ENCODE peak calls at places on chromosomes 7 and 10, in six cellular contexts. L is pons; H is stimulated activated CD8-positive, alpha-beta memory T cell treated with anti-CD3 and anti-CD28 coated beads, Interleukin-4, amount 100 ng/mL, for 1 hour; G is HTR-8/SVneo; C is NCI-H1092; M is lung. P is an unnamed sample.

GRCh38 chr10:118506835-118507234 is 88.6 kb downstream of the PRLHR start:
- DNase-seq in L (no peak), H (no peak), G (no peak), C (no peak), M (peak; percentile 22), P (no peak)

GRCh38 chr10:28541695-28542365 is 8.9 kb downstream of the WAC start:
- DNase-seq in L (no peak), H (no peak), G (no peak), C (no peak), M (no peak), P (no peak)

GRCh38 chr10:89280501-89280900 is 21.3 kb upstream of the IFIT2 start:
- DNase-seq in L (no peak), H (no peak), G (no peak), C (no peak), M (no peak), P (no peak)

GRCh38 chr7:50393547-50394252 is 56.5 kb downstream of the FIGNL1 start:
- DNase-seq in L (no peak), H (peak; percentile 32), G (no peak), C (no peak), M (no peak), P (no peak)

GRCh38 chr10:77333610-77334340 is 303.8 kb downstream of the KCNMA1 start:
- DNase-seq in L (no peak), H (no peak), G (no peak), C (peak; percentile 49), M (no peak), P (peak; percentile 79)

GRCh38 chr10:95056744-95057363 is 12.4 kb downstream of the CYP2C8 start:
- DNase-seq in L (no peak), H (no peak), G (no peak), C (no peak), M (no peak), P (no peak)

GRCh38 chr7:25522727-25523126 is 294.4 kb upstream of the NPVF start:
- DNase-seq in L (no peak), H (no peak), G (no peak), C (no peak), M (no peak), P (no peak)

GRCh38 chr10:110857265-110858158 is 14.2 kb upstream of the PDCD4 start:
- DNase-seq in L (peak; percentile 80), H (no peak), G (no peak), C (peak; percentile 90), M (no peak), P (peak; percentile 90)

GRCh38 chr7:44184221-44184873 is 4.9 kb downstream of the GCK start:
- DNase-seq in L (no peak), H (no peak), G (peak; percentile 71), C (no peak), M (no peak), P (no peak)

GRCh38 chr10:25786181-25786580 is 147.8 kb upstream of the MYO3A start:
- DNase-seq in L (no peak), H (no peak), G (no peak), C (no peak), M (no peak), P (no peak)

GRCh38 chr7:43212921-43213320 is 100.5 kb downstream of the HECW1 start:
- DNase-seq in L (no peak), H (no peak), G (no peak), C (no peak), M (no peak), P (no peak)

GRCh38 chr7:140719711-140720110 is 23.2 kb downstream of the NDUFB2 start:
- DNase-seq in L (peak; percentile 17), H (no peak), G (no peak), C (peak; percentile 42), M (peak; percentile 34), P (no peak)

GRCh38 chr10:101940916-101941315 is 97.3 kb upstream of the KCNIP2 start:
- DNase-seq in L (no peak), H (no peak), G (no peak), C (no peak), M (no peak), P (no peak)

GRCh38 chr10:87960230-87960629 is 96.8 kb downstream of the PTEN start:
- DNase-seq in L (no peak), H (no peak), G (no peak), C (no peak), M (no peak), P (no peak)

GRCh38 chr10:31977440-31978157 is 49.0 kb upstream of the ARHGAP12 start:
- DNase-seq in L (peak; percentile 94), H (no peak), G (no peak), C (no peak), M (no peak), P (no peak)

GRCh38 chr10:102175415-102175814 is 23.2 kb downstream of the NOLC1 start:
- DNase-seq in L (no peak), H (no peak), G (no peak), C (no peak), M (no peak), P (no peak)

GRCh38 chr7:137952406-137952805 is 49.5 kb downstream of the CREB3L2 start:
- DNase-seq in L (no peak), H (no peak), G (no peak), C (no peak), M (no peak), P (no peak)

GRCh38 chr10:102001435-102002068 is 54.4 kb downstream of the ARMH3 start:
- DNase-seq in L (peak; percentile 42), H (no peak), G (no peak), C (no peak), M (no peak), P (no peak)

GRCh38 chr10:131870831-131871672 is 29.8 kb upstream of the PPP2R2D start:
- DNase-seq in L (no peak), H (no peak), G (no peak), C (no peak), M (no peak), P (no peak)

GRCh38 chr10:32227802-32228201 is 119.2 kb downstream of the EPC1 start:
- DNase-seq in L (no peak), H (no peak), G (no peak), C (no peak), M (no peak), P (no peak)

GRCh38 chr7:40324889-40325288 is 190.1 kb downstream of the SUGCT start:
- DNase-seq in L (no peak), H (no peak), G (no peak), C (no peak), M (no peak), P (no peak)

GRCh38 chr10:15316144-15316543 is 54.9 kb downstream of the FAM171A1 start:
- DNase-seq in L (no peak), H (no peak), G (no peak), C (no peak), M (no peak), P (no peak)

GRCh38 chr10:72186633-72187330 is 29.0 kb upstream of the ANAPC16 start:
- DNase-seq in L (peak; percentile 60), H (no peak), G (no peak), C (no peak), M (no peak), P (no peak)

GRCh38 chr10:92760609-92761008 is 70.9 kb downstream of the HHEX start:
- DNase-seq in L (no peak), H (no peak), G (no peak), C (no peak), M (no peak), P (no peak)

GRCh38 chr7:3370068-3370704 is 69.1 kb downstream of the SDK1 start:
- DNase-seq in L (no peak), H (no peak), G (no peak), C (peak; percentile 18), M (no peak), P (no peak)

GRCh38 chr7:79403451-79403850 is 50.0 kb downstream of the MAGI2 start:
- DNase-seq in L (no peak), H (no peak), G (no peak), C (no peak), M (no peak), P (no peak)

GRCh38 chr10:127928021-127928806 is 21.3 kb downstream of the PTPRE start:
- DNase-seq in L (no peak), H (no peak), G (peak; percentile 20), C (no peak), M (no peak), P (no peak)

GRCh38 chr10:100341953-100342626 is 4.9 kb upstream of the SCD start:
- DNase-seq in L (peak; percentile 82), H (no peak), G (peak; percentile 89), C (no peak), M (no peak), P (peak; percentile 84)

GRCh38 chr10:71314028-71314693 is 4.9 kb upstream of the SLC29A3 start:
- DNase-seq in L (peak; percentile 37), H (peak; percentile 35), G (peak; percentile 73), C (peak; percentile 29), M (peak; percentile 50), P (peak; percentile 69)

GRCh38 chr10:26566525-26567348 is 128.6 kb downstream of the APBB1IP start:
- DNase-seq in L (no peak), H (no peak), G (no peak), C (peak; percentile 26), M (no peak), P (no peak)

GRCh38 chr7:125336326-125336725 is 406.7 kb upstream of the POT1 start:
- DNase-seq in L (no peak), H (no peak), G (no peak), C (no peak), M (no peak), P (no peak)

GRCh38 chr7:129908181-129908580 is 44.6 kb downstream of the UBE2H start:
- DNase-seq in L (no peak), H (no peak), G (no peak), C (no peak), M (no peak), P (no peak)

GRCh38 chr7:26584964-26585650 is 279.3 kb downstream of the SKAP2 start:
- DNase-seq in L (no peak), H (no peak), G (no peak), C (peak; percentile 92), M (no peak), P (no peak)

GRCh38 chr7:31981874-31982390 is 88.3 kb downstream of the PDE1C start:
- DNase-seq in L (no peak), H (no peak), G (no peak), C (no peak), M (no peak), P (no peak)

GRCh38 chr7:82740246-82740848 is 296.8 kb upstream of the CACNA2D1 start:
- DNase-seq in L (peak; percentile 38), H (no peak), G (peak; percentile 21), C (peak; percentile 64), M (no peak), P (peak; percentile 53)

GRCh38 chr7:54814401-54814800 is 55.4 kb upstream of the SEC61G start:
- DNase-seq in L (no peak), H (no peak), G (no peak), C (no peak), M (no peak), P (no peak)

GRCh38 chr7:132910657-132911056 is 171.2 kb downstream of the CHCHD3 start:
- DNase-seq in L (no peak), H (no peak), G (no peak), C (no peak), M (no peak), P (no peak)

GRCh38 chr10:53453196-53453595 is 680.6 kb upstream of the MBL2 start:
- DNase-seq in L (peak; percentile 6), H (no peak), G (no peak), C (no peak), M (no peak), P (no peak)